ENCODE peak calls at places on chromosomes 12 and 14, in six cellular contexts. X, F, G, R, U and O are unnamed samples.

GRCh38 chr14:31286456-31287293 is 79.1 kb upstream of the HECTD1 start:
- DNase-seq in X (no peak), F (no peak), G (peak; percentile 82), R (no peak), U (no peak), O (peak; percentile 58)

GRCh38 chr14:71554323-71554722 is 377.9 kb upstream of the RGS6 start:
- DNase-seq in X (no peak), F (no peak), G (no peak), R (no peak), U (no peak), O (no peak)

GRCh38 chr14:23299558-23299957 is 3.1 kb downstream of the PPP1R3E start:
- DNase-seq in X (no peak), F (peak; percentile 50), G (no peak), R (peak; percentile 22), U (peak; percentile 9), O (peak; percentile 65)

GRCh38 chr12:46379352-46379751 is 6.8 kb upstream of the SLC38A2 start:
- DNase-seq in X (no peak), F (no peak), G (no peak), R (no peak), U (no peak), O (no peak)

GRCh38 chr12:79012616-79013015 is 148.0 kb downstream of the SYT1 start:
- DNase-seq in X (no peak), F (no peak), G (no peak), R (no peak), U (no peak), O (no peak)

GRCh38 chr12:131872154-131873046 is 22.0 kb upstream of the ULK1 start:
- DNase-seq in X (peak; percentile 73), F (peak; percentile 94), G (peak; percentile 85), R (no peak), U (no peak), O (no peak)

GRCh38 chr12:10968765-10969456 is 17.8 kb downstream of the TAS2R50 start:
- DNase-seq in X (peak; percentile 65), F (peak; percentile 9), G (no peak), R (no peak), U (no peak), O (no peak)

GRCh38 chr12:120236124-120236398 is 29.5 kb downstream of the PXN start:
- DNase-seq in X (no peak), F (no peak), G (no peak), R (no peak), U (no peak), O (no peak)

GRCh38 chr14:99586761-99587462 is 17.1 kb downstream of the CCDC85C start:
- DNase-seq in X (no peak), F (no peak), G (no peak), R (no peak), U (no peak), O (no peak)

GRCh38 chr14:21068521-21069387 is 1.4 kb upstream of the ARHGEF40 start:
- DNase-seq in X (peak; percentile 79), F (peak; percentile 68), G (peak; percentile 82), R (peak; percentile 42), U (peak; percentile 71), O (peak; percentile 70)

GRCh38 chr14:75426332-75427125 is 1.3 kb upstream of the JDP2 start:
- DNase-seq in X (no peak), F (no peak), G (no peak), R (no peak), U (no peak), O (no peak)

GRCh38 chr14:103763730-103764488 is 48.3 kb downstream of the ZFYVE21 start:
- DNase-seq in X (no peak), F (no peak), G (no peak), R (no peak), U (no peak), O (no peak)

GRCh38 chr12:46950116-46950515 is 124.3 kb upstream of the SLC38A4 start:
- DNase-seq in X (no peak), F (no peak), G (no peak), R (no peak), U (no peak), O (no peak)

GRCh38 chr12:127230843-127231260 is 1036.1 kb upstream of the TMEM132C start:
- DNase-seq in X (no peak), F (peak; percentile 99), G (no peak), R (no peak), U (no peak), O (no peak)

GRCh38 chr12:71240941-71241340 is 83.1 kb upstream of the TSPAN8 start:
- DNase-seq in X (no peak), F (no peak), G (no peak), R (no peak), U (no peak), O (no peak)

GRCh38 chr14:69880851-69881250 is 1.6 kb downstream of the SMOC1 start:
- DNase-seq in X (no peak), F (no peak), G (no peak), R (no peak), U (no peak), O (no peak)

GRCh38 chr12:93261505-93262094 is 116.1 kb upstream of the NUDT4 start:
- DNase-seq in X (no peak), F (no peak), G (no peak), R (no peak), U (no peak), O (no peak)

GRCh38 chr14:68391292-68392014 is 401.4 kb downstream of the ZFP36L1 start:
- DNase-seq in X (no peak), F (no peak), G (no peak), R (no peak), U (no peak), O (no peak)

GRCh38 chr12:69502342-69503081 is 32.3 kb downstream of the FRS2 start:
- DNase-seq in X (no peak), F (peak; percentile 67), G (no peak), R (no peak), U (no peak), O (no peak)

GRCh38 chr14:99246536-99247083 is 25.4 kb downstream of the BCL11B start:
- DNase-seq in X (no peak), F (no peak), G (peak; percentile 85), R (peak; percentile 76), U (no peak), O (no peak)

GRCh38 chr12:6735448-6736191 is 11.8 kb downstream of the COPS7A start:
- DNase-seq in X (peak; percentile 75), F (peak; percentile 57), G (peak; percentile 86), R (peak; percentile 51), U (peak; percentile 35), O (peak; percentile 51)

GRCh38 chr14:51855234-51855633 is 5.2 kb upstream of the GNG2 start:
- DNase-seq in X (no peak), F (no peak), G (no peak), R (no peak), U (no peak), O (no peak)

GRCh38 chr14:93112891-93113677 is 2.6 kb downstream of the ITPK1 start:
- DNase-seq in X (no peak), F (peak; percentile 81), G (peak; percentile 93), R (peak; percentile 85), U (peak; percentile 87), O (peak; percentile 86)

GRCh38 chr12:54983536-54984102 is 943 bp downstream of the TESPA1 start:
- DNase-seq in X (no peak), F (no peak), G (no peak), R (peak; percentile 16), U (no peak), O (peak; percentile 26)

GRCh38 chr12:99277566-99277965 is 370.0 kb upstream of the GARIN6 start:
- DNase-seq in X (no peak), F (peak; percentile 13), G (no peak), R (no peak), U (no peak), O (no peak)

GRCh38 chr14:50791201-50791600 is 39.8 kb downstream of the NIN start:
- DNase-seq in X (no peak), F (no peak), G (no peak), R (no peak), U (no peak), O (no peak)

GRCh38 chr12:13790317-13790716 is 191.1 kb downstream of the GRIN2B start:
- DNase-seq in X (no peak), F (no peak), G (no peak), R (no peak), U (no peak), O (no peak)

GRCh38 chr12:110330544-110330943 is 49.5 kb downstream of the ATP2A2 start:
- DNase-seq in X (no peak), F (peak; percentile 36), G (no peak), R (no peak), U (no peak), O (peak; percentile 35)

GRCh38 chr12:117836476-117836875 is 132.3 kb downstream of the KSR2 start:
- DNase-seq in X (no peak), F (no peak), G (no peak), R (no peak), U (no peak), O (no peak)

GRCh38 chr12:92857818-92858217 is 71.3 kb downstream of the EEA1 start:
- DNase-seq in X (no peak), F (no peak), G (no peak), R (no peak), U (no peak), O (no peak)

GRCh38 chr12:6996040-6996441 is 22.2 kb downstream of the LPCAT3 start:
- DNase-seq in X (no peak), F (peak; percentile 59), G (peak; percentile 79), R (no peak), U (no peak), O (peak; percentile 65)